ENCODE peak calls at places on chromosomes 16 and 17, in seven cellular contexts. One of them, this sample, is unnamed.

GRCh38 chr17:50181155-50181554 is 15.3 kb downstream of the SGCA start:
- DNase-seq in mucosa of descending colon: no peak
- DNase-seq in A549: no peak
- DNase-seq in GM12865: no peak
- DNase-seq in ovary: no peak
- DNase-seq in epithelial cell of proximal tubule: no peak
- DNase-seq in testis: no peak
- DNase-seq in this sample: no peak

GRCh38 chr17:55434721-55435120 is 13.1 kb upstream of the MMD start:
- DNase-seq in mucosa of descending colon: no peak
- DNase-seq in A549: no peak
- DNase-seq in epithelial cell of proximal tubule: no peak
- DNase-seq in testis: no peak
- DNase-seq in GM12865: peak
- DNase-seq in ovary: no peak
- DNase-seq in this sample: no peak

GRCh38 chr17:42016411-42016831 is 818 bp downstream of the DNAJC7 start:
- DNase-seq in ovary: no peak
- DNase-seq in testis: peak
- DNase-seq in GM12865: peak
- DNase-seq in A549: no peak
- DNase-seq in epithelial cell of proximal tubule: no peak
- DNase-seq in mucosa of descending colon: no peak
- DNase-seq in this sample: no peak

GRCh38 chr17:45160505-45161287 is 979 bp upstream of the HEXIM2 start:
- DNase-seq in ovary: peak
- DNase-seq in A549: peak
- DNase-seq in epithelial cell of proximal tubule: no peak
- DNase-seq in GM12865: peak
- DNase-seq in mucosa of descending colon: peak
- DNase-seq in testis: peak
- DNase-seq in this sample: no peak

GRCh38 chr17:21034350-21035235 is 8.2 kb downstream of the USP22 start:
- DNase-seq in mucosa of descending colon: no peak
- DNase-seq in A549: no peak
- DNase-seq in GM12865: peak
- DNase-seq in epithelial cell of proximal tubule: no peak
- DNase-seq in testis: peak
- DNase-seq in ovary: no peak
- DNase-seq in this sample: no peak

GRCh38 chr17:42171831-42172230 is 9.1 kb downstream of the KCNH4 start:
- DNase-seq in ovary: no peak
- DNase-seq in GM12865: no peak
- DNase-seq in A549: no peak
- DNase-seq in epithelial cell of proximal tubule: no peak
- DNase-seq in mucosa of descending colon: no peak
- DNase-seq in testis: no peak
- DNase-seq in this sample: no peak

GRCh38 chr17:2749784-2750181 is 331 bp upstream of the CCDC92B start:
- DNase-seq in testis: peak
- DNase-seq in mucosa of descending colon: peak
- DNase-seq in A549: peak
- DNase-seq in epithelial cell of proximal tubule: no peak
- DNase-seq in GM12865: peak
- DNase-seq in ovary: peak
- DNase-seq in this sample: peak

GRCh38 chr17:14672830-14673229 is 371.9 kb downstream of the HS3ST3B1 start:
- DNase-seq in A549: no peak
- DNase-seq in epithelial cell of proximal tubule: no peak
- DNase-seq in GM12865: no peak
- DNase-seq in ovary: no peak
- DNase-seq in testis: no peak
- DNase-seq in mucosa of descending colon: no peak
- DNase-seq in this sample: no peak

GRCh38 chr17:14813649-14814048 is 451.5 kb downstream of the PMP22 start:
- DNase-seq in GM12865: no peak
- DNase-seq in ovary: no peak
- DNase-seq in testis: peak
- DNase-seq in A549: peak
- DNase-seq in mucosa of descending colon: no peak
- DNase-seq in epithelial cell of proximal tubule: no peak
- DNase-seq in this sample: no peak

GRCh38 chr17:1462164-1463112 is 6.4 kb upstream of the CRK start:
- DNase-seq in mucosa of descending colon: no peak
- DNase-seq in GM12865: peak
- DNase-seq in ovary: no peak
- DNase-seq in epithelial cell of proximal tubule: no peak
- DNase-seq in testis: no peak
- DNase-seq in A549: no peak
- DNase-seq in this sample: no peak

GRCh38 chr16:85062728-85063336 is 35.2 kb downstream of the KIAA0513 start:
- DNase-seq in testis: no peak
- DNase-seq in mucosa of descending colon: no peak
- DNase-seq in ovary: no peak
- DNase-seq in epithelial cell of proximal tubule: no peak
- DNase-seq in GM12865: no peak
- DNase-seq in A549: no peak
- DNase-seq in this sample: no peak

GRCh38 chr17:46770818-46771600 is 47.5 kb downstream of the WNT3 start:
- DNase-seq in epithelial cell of proximal tubule: no peak
- DNase-seq in testis: no peak
- DNase-seq in GM12865: no peak
- DNase-seq in mucosa of descending colon: no peak
- DNase-seq in A549: peak
- DNase-seq in ovary: no peak
- DNase-seq in this sample: no peak

GRCh38 chr16:86604436-86605220 is 26.3 kb downstream of the FOXL1 start:
- DNase-seq in GM12865: peak
- DNase-seq in mucosa of descending colon: no peak
- DNase-seq in epithelial cell of proximal tubule: no peak
- DNase-seq in A549: no peak
- DNase-seq in testis: peak
- DNase-seq in ovary: no peak
- DNase-seq in this sample: no peak

GRCh38 chr17:73232587-73233373 is 28.9 kb downstream of the CPSF4L start:
- DNase-seq in mucosa of descending colon: peak
- DNase-seq in GM12865: peak
- DNase-seq in A549: peak
- DNase-seq in epithelial cell of proximal tubule: no peak
- DNase-seq in testis: peak
- DNase-seq in ovary: no peak
- DNase-seq in this sample: peak

GRCh38 chr17:73231841-73232586 is 29.7 kb downstream of the CPSF4L start:
- DNase-seq in mucosa of descending colon: peak
- DNase-seq in testis: peak
- DNase-seq in A549: peak
- DNase-seq in GM12865: peak
- DNase-seq in epithelial cell of proximal tubule: peak
- DNase-seq in ovary: peak
- DNase-seq in this sample: peak

GRCh38 chr17:73231363-73231762 is 30.3 kb downstream of the CPSF4L start:
- DNase-seq in A549: peak
- DNase-seq in mucosa of descending colon: no peak
- DNase-seq in ovary: no peak
- DNase-seq in testis: peak
- DNase-seq in GM12865: no peak
- DNase-seq in epithelial cell of proximal tubule: no peak
- DNase-seq in this sample: no peak

GRCh38 chr17:73237714-73238113 is 24.0 kb downstream of the CPSF4L start:
- DNase-seq in A549: no peak
- DNase-seq in epithelial cell of proximal tubule: no peak
- DNase-seq in mucosa of descending colon: no peak
- DNase-seq in GM12865: no peak
- DNase-seq in testis: no peak
- DNase-seq in ovary: no peak
- DNase-seq in this sample: no peak

DNA sequence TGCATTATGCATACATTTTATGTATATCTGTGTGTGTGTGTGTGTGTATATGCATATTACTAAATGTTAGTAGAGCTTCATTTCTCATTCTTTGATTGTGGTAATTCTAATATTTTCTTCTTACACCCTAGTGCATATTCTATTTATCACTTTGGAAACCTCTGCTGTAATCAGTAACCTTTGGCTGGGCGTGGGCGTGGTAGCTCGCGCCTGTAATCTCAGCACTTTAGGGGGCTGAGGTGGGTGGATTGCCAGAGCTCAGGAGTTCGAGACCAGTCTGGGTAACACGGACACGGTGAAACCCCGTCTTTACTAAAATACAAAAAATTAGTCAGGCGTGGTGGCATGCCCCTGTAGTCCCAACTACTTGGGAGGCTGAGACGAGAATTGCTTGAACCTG is 26.9 kb downstream of the CPSF4L start:
- DNase-seq in mucosa of descending colon: no peak
- DNase-seq in epithelial cell of proximal tubule: no peak
- DNase-seq in ovary: no peak
- DNase-seq in testis: no peak
- DNase-seq in A549: no peak
- DNase-seq in GM12865: no peak
- DNase-seq in this sample: no peak
- TF ChIP-seq CTCF in mucosa of descending colon: no peak
- TF ChIP-seq CTCF in epithelial cell of proximal tubule: no peak
- TF ChIP-seq CTCF in ovary: no peak
- TF ChIP-seq CTCF in testis: no peak
- TF ChIP-seq CTCF in A549: no peak
- TF ChIP-seq CTCF in GM12865: no peak
- TF ChIP-seq CTCF in this sample: no peak

GRCh38 chr17:43365356-43365755 is 33.4 kb upstream of the ARL4D start:
- DNase-seq in mucosa of descending colon: no peak
- DNase-seq in ovary: no peak
- DNase-seq in testis: no peak
- DNase-seq in A549: peak
- DNase-seq in epithelial cell of proximal tubule: no peak
- DNase-seq in GM12865: no peak
- DNase-seq in this sample: no peak

GRCh38 chr17:43367588-43368242 is 31.1 kb upstream of the ARL4D start:
- DNase-seq in GM12865: peak
- DNase-seq in ovary: peak
- DNase-seq in epithelial cell of proximal tubule: peak
- DNase-seq in A549: peak
- DNase-seq in mucosa of descending colon: no peak
- DNase-seq in testis: no peak
- DNase-seq in this sample: peak

GRCh38 chr17:43369986-43370385 is 28.8 kb upstream of the ARL4D start:
- DNase-seq in GM12865: no peak
- DNase-seq in testis: no peak
- DNase-seq in ovary: no peak
- DNase-seq in A549: no peak
- DNase-seq in epithelial cell of proximal tubule: no peak
- DNase-seq in mucosa of descending colon: no peak
- DNase-seq in this sample: no peak

GRCh38 chr17:43368740-43369506 is 29.9 kb upstream of the ARL4D start:
- DNase-seq in A549: peak
- DNase-seq in GM12865: peak
- DNase-seq in epithelial cell of proximal tubule: no peak
- DNase-seq in ovary: peak
- DNase-seq in mucosa of descending colon: peak
- DNase-seq in testis: peak
- DNase-seq in this sample: no peak

DNA sequence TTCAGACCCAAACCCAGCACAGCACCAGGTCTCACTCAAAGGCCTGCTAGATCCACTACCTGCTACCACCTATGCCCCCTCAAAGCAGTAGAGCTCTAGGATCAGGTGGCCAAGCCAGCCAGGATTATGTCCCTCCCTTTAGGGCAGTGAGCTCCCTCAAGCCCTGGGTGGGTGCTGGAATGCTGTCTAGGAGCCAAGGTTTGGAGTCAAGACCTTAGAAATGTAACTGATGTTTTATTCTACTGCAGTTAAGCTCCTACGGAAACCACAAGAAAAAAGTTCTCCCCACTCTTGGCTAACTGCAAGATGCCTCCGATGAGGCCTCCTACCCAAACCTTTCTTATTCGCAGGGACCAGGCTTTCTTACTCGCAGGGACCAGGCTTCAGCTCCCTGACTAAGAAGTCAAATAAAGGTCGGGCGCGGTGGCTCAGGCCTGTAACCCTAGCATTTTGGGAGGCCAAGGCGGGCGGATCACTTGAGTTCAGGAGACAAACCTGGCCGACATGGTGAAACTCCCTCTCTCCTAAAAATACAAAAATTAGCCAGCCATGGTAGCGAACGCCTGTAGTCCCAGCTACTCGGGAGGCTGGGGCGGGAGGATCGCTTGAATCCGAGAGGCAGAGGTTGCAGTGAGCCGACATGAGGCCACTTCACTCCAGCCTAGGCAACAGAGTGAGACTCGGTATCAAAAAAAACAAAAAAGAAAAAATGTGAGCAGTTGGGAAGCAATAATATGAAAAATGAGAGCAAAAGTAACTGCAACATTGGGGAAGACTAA is 31.8 kb upstream of the ARL4D start:
- DNase-seq in ovary: peak
- DNase-seq in mucosa of descending colon: no peak
- DNase-seq in epithelial cell of proximal tubule: no peak
- DNase-seq in testis: no peak
- DNase-seq in A549: no peak
- DNase-seq in GM12865: no peak
- DNase-seq in this sample: no peak
- H3K4me3 ChIP-seq in ovary: peak
- H3K4me3 ChIP-seq in mucosa of descending colon: no peak
- H3K4me3 ChIP-seq in epithelial cell of proximal tubule: no peak
- H3K4me3 ChIP-seq in testis: no peak
- H3K4me3 ChIP-seq in A549: peak
- H3K4me3 ChIP-seq in GM12865: peak
- H3K4me3 ChIP-seq in this sample: no peak

GRCh38 chr16:54361246-54361645 is 74.7 kb upstream of the IRX3 start:
- DNase-seq in epithelial cell of proximal tubule: no peak
- DNase-seq in A549: no peak
- DNase-seq in ovary: no peak
- DNase-seq in mucosa of descending colon: no peak
- DNase-seq in testis: no peak
- DNase-seq in GM12865: no peak
- DNase-seq in this sample: no peak

GRCh38 chr16:54363760-54364159 is 77.2 kb upstream of the IRX3 start:
- DNase-seq in epithelial cell of proximal tubule: no peak
- DNase-seq in GM12865: no peak
- DNase-seq in testis: no peak
- DNase-seq in A549: no peak
- DNase-seq in ovary: no peak
- DNase-seq in mucosa of descending colon: no peak
- DNase-seq in this sample: no peak

GRCh38 chr16:54362801-54363200 is 76.2 kb upstream of the IRX3 start:
- DNase-seq in A549: no peak
- DNase-seq in epithelial cell of proximal tubule: no peak
- DNase-seq in GM12865: no peak
- DNase-seq in mucosa of descending colon: no peak
- DNase-seq in testis: no peak
- DNase-seq in ovary: no peak
- DNase-seq in this sample: no peak

GRCh38 chr16:54359555-54359954 is 73.0 kb upstream of the IRX3 start:
- DNase-seq in testis: no peak
- DNase-seq in A549: no peak
- DNase-seq in ovary: no peak
- DNase-seq in epithelial cell of proximal tubule: no peak
- DNase-seq in mucosa of descending colon: no peak
- DNase-seq in GM12865: no peak
- DNase-seq in this sample: no peak

GRCh38 chr16:54361813-54362212 is 75.2 kb upstream of the IRX3 start:
- DNase-seq in A549: peak
- DNase-seq in ovary: no peak
- DNase-seq in mucosa of descending colon: no peak
- DNase-seq in testis: no peak
- DNase-seq in epithelial cell of proximal tubule: no peak
- DNase-seq in GM12865: no peak
- DNase-seq in this sample: no peak
- TF ChIP-seq CTCF in A549: no peak
- TF ChIP-seq CTCF in ovary: no peak
- TF ChIP-seq CTCF in mucosa of descending colon: no peak
- TF ChIP-seq CTCF in testis: no peak
- TF ChIP-seq CTCF in epithelial cell of proximal tubule: no peak
- TF ChIP-seq CTCF in GM12865: no peak
- TF ChIP-seq CTCF in this sample: no peak

GRCh38 chr16:58027341-58028167 is 2.0 kb downstream of the MMP15 start:
- DNase-seq in testis: peak
- DNase-seq in epithelial cell of proximal tubule: no peak
- DNase-seq in mucosa of descending colon: peak
- DNase-seq in A549: peak
- DNase-seq in ovary: no peak
- DNase-seq in GM12865: no peak
- DNase-seq in this sample: no peak
- H3K4me3 ChIP-seq in testis: peak
- H3K4me3 ChIP-seq in epithelial cell of proximal tubule: peak
- H3K4me3 ChIP-seq in mucosa of descending colon: peak
- H3K4me3 ChIP-seq in A549: peak
- H3K4me3 ChIP-seq in ovary: peak
- H3K4me3 ChIP-seq in GM12865: no peak
- H3K4me3 ChIP-seq in this sample: peak

This sample was measured in LNCaP clone FGC.